ENCODE peak calls at places on chromosome 7, in four cellular contexts. V, B, R and K are unnamed samples.

GRCh38 chr7:101166909-101167644 is 1.7 kb upstream of the VGF start:
- DNase-seq in V (no peak), B (no peak), R (no peak), K (no peak)

GRCh38 chr7:138434458-138435093 is 25.5 kb upstream of the TRIM24 start:
- DNase-seq in V (no peak), B (no peak), R (no peak), K (no peak)

GRCh38 chr7:50657341-50657873 is 92.2 kb upstream of the DDC start:
- DNase-seq in V (peak; percentile 73), B (no peak), R (no peak), K (no peak)

GRCh38 chr7:75688200-75689136 is 50.3 kb downstream of the HIP1 start:
- DNase-seq in V (peak; percentile 92), B (no peak), R (peak; percentile 83), K (no peak)

GRCh38 chr7:123633553-123633952 is 22.1 kb upstream of the LMOD2 start:
- DNase-seq in V (no peak), B (no peak), R (no peak), K (no peak)

GRCh38 chr7:22563115-22563514 is 63.1 kb upstream of the STEAP1B start:
- DNase-seq in V (no peak), B (no peak), R (no peak), K (no peak)

GRCh38 chr7:101066141-101066857 is 19.0 kb upstream of the TRIM56 start:
- DNase-seq in V (no peak), B (no peak), R (no peak), K (no peak)

GRCh38 chr7:99504281-99504602 is 220 bp upstream of the ZKSCAN5 start:
- DNase-seq in V (peak; percentile 98), B (no peak), R (no peak), K (no peak)

GRCh38 chr7:140176271-140176701 is 497 bp downstream of the KDM7A start:
- DNase-seq in V (no peak), B (peak; percentile 8), R (no peak), K (no peak)

GRCh38 chr7:128381161-128381821 is 19.8 kb upstream of the PRRT4 start:
- DNase-seq in V (no peak), B (no peak), R (no peak), K (no peak)

GRCh38 chr7:22325671-22326070 is 31.3 kb downstream of the RAPGEF5 start:
- DNase-seq in V (no peak), B (no peak), R (no peak), K (no peak)

GRCh38 chr7:151553356-151553755 is 33.7 kb upstream of the RHEB start:
- DNase-seq in V (no peak), B (no peak), R (no peak), K (no peak)

GRCh38 chr7:115338016-115338415 is 416.1 kb downstream of the MDFIC start:
- DNase-seq in V (no peak), B (no peak), R (no peak), K (no peak)

GRCh38 chr7:142400042-142400441 is 142.2 kb upstream of the PRSS58 start:
- DNase-seq in V (no peak), B (no peak), R (no peak), K (no peak)

GRCh38 chr7:39321245-39321644 is 245.0 kb upstream of the YAE1 start:
- DNase-seq in V (no peak), B (no peak), R (no peak), K (no peak)

GRCh38 chr7:68689087-68689433 is 909.2 kb upstream of the AUTS2 start:
- DNase-seq in V (no peak), B (no peak), R (no peak), K (no peak)

GRCh38 chr7:123003539-123004126 is 8.1 kb upstream of the TAS2R16 start:
- DNase-seq in V (no peak), B (no peak), R (no peak), K (no peak)

GRCh38 chr7:22082886-22083710 is 137.4 kb upstream of the CDCA7L start:
- DNase-seq in V (peak; percentile 89), B (peak; percentile 85), R (peak; percentile 87), K (peak; percentile 71)

GRCh38 chr7:8436965-8437364 is 3.6 kb downstream of the NXPH1 start:
- DNase-seq in V (peak; percentile 33), B (peak; percentile 62), R (no peak), K (no peak)

GRCh38 chr7:124532166-124532565 is 233.4 kb downstream of the GPR37 start:
- DNase-seq in V (no peak), B (no peak), R (no peak), K (no peak)

GRCh38 chr7:75056476-75056875 is 17.1 kb downstream of the RCC1L start:
- DNase-seq in V (no peak), B (no peak), R (no peak), K (no peak)

GRCh38 chr7:140841316-140841715 is 83.4 kb downstream of the BRAF start:
- DNase-seq in V (no peak), B (no peak), R (no peak), K (no peak)

GRCh38 chr7:120303105-120303504 is 30.1 kb downstream of the KCND2 start:
- DNase-seq in V (no peak), B (no peak), R (no peak), K (no peak)

GRCh38 chr7:23114854-23115253 is 9.3 kb downstream of the KLHL7 start:
- DNase-seq in V (peak; percentile 56), B (no peak), R (no peak), K (no peak)

GRCh38 chr7:156576216-156577063 is 64.1 kb upstream of the RNF32 start:
- DNase-seq in V (no peak), B (no peak), R (no peak), K (no peak)

GRCh38 chr7:79781716-79782115 is 328.2 kb upstream of the MAGI2 start:
- DNase-seq in V (no peak), B (no peak), R (no peak), K (no peak)